ENCODE peak calls at places on chromosomes 6 and 20, in ten cellular contexts. One of them, this sample, is unnamed.
A peak's percentile ranks its signal among the peaks of the same experiment; 100 is the strongest.

GRCh38 chr6:149934249-149935156 is 7.3 kb upstream of the ULBP2 start:
- DNase-seq in cardiac fibroblast: peak; percentile 72
- DNase-seq in neural crest cell: peak; percentile 70
- DNase-seq in WERI-Rb-1: peak; percentile 49
- DNase-seq in WTC11: peak; percentile 55
- DNase-seq in brain microvascular endothelial cell: peak; percentile 83
- DNase-seq in astrocyte: peak; percentile 43
- DNase-seq in OCI-LY7: peak; percentile 78
- DNase-seq in stomach: peak; percentile 73
- DNase-seq in CD8-positive, alpha-beta T cell: peak; percentile 78
- DNase-seq in this sample: peak; percentile 83

GRCh38 chr6:617485-618100 is 39.3 kb downstream of the HUS1B start:
- DNase-seq in brain microvascular endothelial cell: no peak
- DNase-seq in WERI-Rb-1: peak; percentile 67
- DNase-seq in cardiac fibroblast: no peak
- DNase-seq in neural crest cell: no peak
- DNase-seq in CD8-positive, alpha-beta T cell: no peak
- DNase-seq in WTC11: peak; percentile 38
- DNase-seq in astrocyte: no peak
- DNase-seq in OCI-LY7: no peak
- DNase-seq in stomach: no peak
- DNase-seq in this sample: no peak

GRCh38 chr20:17835941-17836861 is 132.4 kb downstream of the SNX5 start:
- DNase-seq in CD8-positive, alpha-beta T cell: no peak
- DNase-seq in cardiac fibroblast: peak; percentile 99
- DNase-seq in neural crest cell: no peak
- DNase-seq in WERI-Rb-1: no peak
- DNase-seq in astrocyte: peak; percentile 95
- DNase-seq in brain microvascular endothelial cell: no peak
- DNase-seq in WTC11: no peak
- DNase-seq in OCI-LY7: no peak
- DNase-seq in stomach: no peak
- DNase-seq in this sample: peak; percentile 99

GRCh38 chr20:15346657-15347280 is 1009.4 kb upstream of the FLRT3 start:
- DNase-seq in brain microvascular endothelial cell: no peak
- DNase-seq in astrocyte: no peak
- DNase-seq in WTC11: no peak
- DNase-seq in OCI-LY7: no peak
- DNase-seq in cardiac fibroblast: no peak
- DNase-seq in stomach: no peak
- DNase-seq in WERI-Rb-1: no peak
- DNase-seq in CD8-positive, alpha-beta T cell: no peak
- DNase-seq in neural crest cell: no peak
- DNase-seq in this sample: no peak

GRCh38 chr6:139474145-139475108 is 100.0 kb upstream of the CITED2 start:
- DNase-seq in CD8-positive, alpha-beta T cell: no peak
- DNase-seq in stomach: no peak
- DNase-seq in WERI-Rb-1: no peak
- DNase-seq in OCI-LY7: no peak
- DNase-seq in cardiac fibroblast: peak; percentile 81
- DNase-seq in astrocyte: peak; percentile 34
- DNase-seq in neural crest cell: no peak
- DNase-seq in WTC11: no peak
- DNase-seq in brain microvascular endothelial cell: no peak
- DNase-seq in this sample: peak; percentile 52

GRCh38 chr6:118152524-118152923 is 245.5 kb downstream of the SLC35F1 start:
- DNase-seq in astrocyte: no peak
- DNase-seq in WERI-Rb-1: no peak
- DNase-seq in cardiac fibroblast: no peak
- DNase-seq in CD8-positive, alpha-beta T cell: no peak
- DNase-seq in OCI-LY7: no peak
- DNase-seq in brain microvascular endothelial cell: no peak
- DNase-seq in stomach: no peak
- DNase-seq in WTC11: no peak
- DNase-seq in neural crest cell: no peak
- DNase-seq in this sample: no peak

GRCh38 chr6:165220030-165220429 is 89.4 kb downstream of the C6orf118 start:
- DNase-seq in OCI-LY7: no peak
- DNase-seq in brain microvascular endothelial cell: no peak
- DNase-seq in CD8-positive, alpha-beta T cell: no peak
- DNase-seq in neural crest cell: no peak
- DNase-seq in WTC11: no peak
- DNase-seq in WERI-Rb-1: no peak
- DNase-seq in stomach: no peak
- DNase-seq in cardiac fibroblast: no peak
- DNase-seq in astrocyte: no peak
- DNase-seq in this sample: no peak

GRCh38 chr20:37366749-37367148 is 20.8 kb downstream of the SRC start:
- DNase-seq in brain microvascular endothelial cell: no peak
- DNase-seq in OCI-LY7: no peak
- DNase-seq in cardiac fibroblast: no peak
- DNase-seq in stomach: no peak
- DNase-seq in CD8-positive, alpha-beta T cell: no peak
- DNase-seq in WERI-Rb-1: no peak
- DNase-seq in neural crest cell: no peak
- DNase-seq in WTC11: no peak
- DNase-seq in astrocyte: no peak
- DNase-seq in this sample: peak; percentile 58

GRCh38 chr20:57223648-57224489 is 42.6 kb downstream of the BMP7 start:
- DNase-seq in brain microvascular endothelial cell: no peak
- DNase-seq in stomach: no peak
- DNase-seq in OCI-LY7: peak; percentile 41
- DNase-seq in cardiac fibroblast: peak; percentile 8
- DNase-seq in WERI-Rb-1: no peak
- DNase-seq in WTC11: no peak
- DNase-seq in neural crest cell: no peak
- DNase-seq in CD8-positive, alpha-beta T cell: no peak
- DNase-seq in astrocyte: peak; percentile 10
- DNase-seq in this sample: peak; percentile 6

GRCh38 chr20:62902926-62903615 is 23.2 kb downstream of the DIDO1 start:
- DNase-seq in WERI-Rb-1: no peak
- DNase-seq in cardiac fibroblast: no peak
- DNase-seq in neural crest cell: no peak
- DNase-seq in astrocyte: peak; percentile 54
- DNase-seq in brain microvascular endothelial cell: peak; percentile 44
- DNase-seq in stomach: no peak
- DNase-seq in OCI-LY7: no peak
- DNase-seq in CD8-positive, alpha-beta T cell: no peak
- DNase-seq in WTC11: no peak
- DNase-seq in this sample: no peak

DNA sequence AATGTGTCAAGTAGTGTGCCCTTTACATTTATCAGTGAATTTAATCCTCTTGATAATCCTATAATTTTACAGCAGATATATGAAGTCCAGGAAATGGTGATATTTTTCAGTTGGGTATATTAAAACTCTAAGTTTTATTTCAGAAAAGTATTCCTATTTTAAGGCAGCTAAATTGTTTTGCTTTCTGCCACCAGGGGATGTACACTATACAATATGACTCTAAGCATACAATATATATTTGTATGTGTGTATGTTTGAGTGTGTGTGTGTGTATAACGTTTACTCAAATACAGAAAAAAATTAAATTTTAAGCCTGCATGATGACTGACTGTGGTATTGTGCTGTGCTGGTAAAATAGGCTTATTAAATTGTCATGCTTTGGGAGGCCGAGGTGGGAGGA is 102.0 kb upstream of the RUNX2 start:
- DNase-seq in CD8-positive, alpha-beta T cell: no peak
- DNase-seq in stomach: no peak
- DNase-seq in WTC11: no peak
- DNase-seq in cardiac fibroblast: no peak
- DNase-seq in astrocyte: no peak
- DNase-seq in brain microvascular endothelial cell: no peak
- DNase-seq in neural crest cell: no peak
- DNase-seq in WERI-Rb-1: no peak
- DNase-seq in OCI-LY7: no peak
- DNase-seq in this sample: no peak
- TF ChIP-seq CTCF in CD8-positive, alpha-beta T cell: no peak
- TF ChIP-seq CTCF in stomach: no peak
- TF ChIP-seq CTCF in WTC11: no peak
- TF ChIP-seq CTCF in cardiac fibroblast: peak; percentile 19
- TF ChIP-seq CTCF in astrocyte: no peak
- TF ChIP-seq CTCF in brain microvascular endothelial cell: peak; percentile 21
- TF ChIP-seq CTCF in neural crest cell: peak; percentile 33
- TF ChIP-seq CTCF in WERI-Rb-1: no peak
- TF ChIP-seq CTCF in OCI-LY7: peak; percentile 32
- TF ChIP-seq CTCF in this sample: peak; percentile 7

GRCh38 chr6:14795451-14795850 is 450.4 kb upstream of the JARID2 start:
- DNase-seq in WERI-Rb-1: no peak
- DNase-seq in OCI-LY7: no peak
- DNase-seq in stomach: no peak
- DNase-seq in WTC11: no peak
- DNase-seq in astrocyte: no peak
- DNase-seq in neural crest cell: no peak
- DNase-seq in cardiac fibroblast: no peak
- DNase-seq in CD8-positive, alpha-beta T cell: no peak
- DNase-seq in brain microvascular endothelial cell: no peak
- DNase-seq in this sample: no peak
- TF ChIP-seq CTCF in WERI-Rb-1: no peak
- TF ChIP-seq CTCF in OCI-LY7: no peak
- TF ChIP-seq CTCF in stomach: no peak
- TF ChIP-seq CTCF in WTC11: no peak
- TF ChIP-seq CTCF in astrocyte: no peak
- TF ChIP-seq CTCF in neural crest cell: no peak
- TF ChIP-seq CTCF in cardiac fibroblast: no peak
- TF ChIP-seq CTCF in CD8-positive, alpha-beta T cell: no peak
- TF ChIP-seq CTCF in brain microvascular endothelial cell: no peak
- TF ChIP-seq CTCF in this sample: no peak

GRCh38 chr6:6556738-6557503 is 31.6 kb upstream of the LY86 start:
- DNase-seq in cardiac fibroblast: peak; percentile 39
- DNase-seq in stomach: peak; percentile 36
- DNase-seq in OCI-LY7: peak; percentile 74
- DNase-seq in astrocyte: no peak
- DNase-seq in CD8-positive, alpha-beta T cell: peak; percentile 57
- DNase-seq in WERI-Rb-1: peak; percentile 87
- DNase-seq in neural crest cell: peak; percentile 48
- DNase-seq in WTC11: peak; percentile 71
- DNase-seq in brain microvascular endothelial cell: peak; percentile 23
- DNase-seq in this sample: peak; percentile 22
- TF ChIP-seq CTCF in cardiac fibroblast: peak; percentile 69
- TF ChIP-seq CTCF in stomach: peak; percentile 64
- TF ChIP-seq CTCF in OCI-LY7: peak; percentile 99
- TF ChIP-seq CTCF in astrocyte: peak; percentile 56
- TF ChIP-seq CTCF in CD8-positive, alpha-beta T cell: peak; percentile 89
- TF ChIP-seq CTCF in WERI-Rb-1: peak; percentile 94
- TF ChIP-seq CTCF in neural crest cell: peak; percentile 89
- TF ChIP-seq CTCF in WTC11: peak; percentile 66
- TF ChIP-seq CTCF in brain microvascular endothelial cell: peak; percentile 67
- TF ChIP-seq CTCF in this sample: peak; percentile 66

GRCh38 chr6:127956260-127956888 is 55.5 kb upstream of the THEMIS start:
- DNase-seq in CD8-positive, alpha-beta T cell: no peak
- DNase-seq in WERI-Rb-1: no peak
- DNase-seq in stomach: no peak
- DNase-seq in OCI-LY7: no peak
- DNase-seq in neural crest cell: no peak
- DNase-seq in astrocyte: no peak
- DNase-seq in cardiac fibroblast: no peak
- DNase-seq in brain microvascular endothelial cell: no peak
- DNase-seq in WTC11: no peak
- DNase-seq in this sample: no peak
- TF ChIP-seq CTCF in CD8-positive, alpha-beta T cell: no peak
- TF ChIP-seq CTCF in WERI-Rb-1: peak; percentile 4
- TF ChIP-seq CTCF in stomach: no peak
- TF ChIP-seq CTCF in OCI-LY7: no peak
- TF ChIP-seq CTCF in neural crest cell: peak; percentile 22
- TF ChIP-seq CTCF in astrocyte: no peak
- TF ChIP-seq CTCF in cardiac fibroblast: peak; percentile 26
- TF ChIP-seq CTCF in brain microvascular endothelial cell: peak; percentile 46
- TF ChIP-seq CTCF in WTC11: no peak
- TF ChIP-seq CTCF in this sample: peak; percentile 19

GRCh38 chr6:16762265-16762546 is 946 bp upstream of the ATXN1 start:
- DNase-seq in neural crest cell: no peak
- DNase-seq in WERI-Rb-1: no peak
- DNase-seq in stomach: no peak
- DNase-seq in WTC11: no peak
- DNase-seq in brain microvascular endothelial cell: no peak
- DNase-seq in CD8-positive, alpha-beta T cell: no peak
- DNase-seq in astrocyte: no peak
- DNase-seq in cardiac fibroblast: no peak
- DNase-seq in OCI-LY7: no peak
- DNase-seq in this sample: no peak

GRCh38 chr6:16762547-16763477 is 1.6 kb upstream of the ATXN1 start:
- DNase-seq in neural crest cell: no peak
- DNase-seq in WTC11: peak; percentile 46
- DNase-seq in stomach: peak; percentile 58
- DNase-seq in astrocyte: peak; percentile 93
- DNase-seq in cardiac fibroblast: peak; percentile 75
- DNase-seq in CD8-positive, alpha-beta T cell: peak; percentile 64
- DNase-seq in brain microvascular endothelial cell: peak; percentile 83
- DNase-seq in OCI-LY7: peak; percentile 16
- DNase-seq in WERI-Rb-1: no peak
- DNase-seq in this sample: peak; percentile 87

GRCh38 chr6:16766043-16766521 is 4.8 kb upstream of the ATXN1 start:
- DNase-seq in stomach: no peak
- DNase-seq in neural crest cell: no peak
- DNase-seq in OCI-LY7: no peak
- DNase-seq in cardiac fibroblast: peak; percentile 55
- DNase-seq in WTC11: no peak
- DNase-seq in CD8-positive, alpha-beta T cell: no peak
- DNase-seq in astrocyte: peak; percentile 97
- DNase-seq in brain microvascular endothelial cell: peak; percentile 95
- DNase-seq in WERI-Rb-1: no peak
- DNase-seq in this sample: peak; percentile 93

GRCh38 chr6:16765235-16765634 is 4.0 kb upstream of the ATXN1 start:
- DNase-seq in OCI-LY7: no peak
- DNase-seq in astrocyte: no peak
- DNase-seq in cardiac fibroblast: no peak
- DNase-seq in neural crest cell: no peak
- DNase-seq in WTC11: no peak
- DNase-seq in CD8-positive, alpha-beta T cell: no peak
- DNase-seq in stomach: no peak
- DNase-seq in brain microvascular endothelial cell: no peak
- DNase-seq in WERI-Rb-1: no peak
- DNase-seq in this sample: peak; percentile 60

GRCh38 chr6:16764188-16764950 is 3.1 kb upstream of the ATXN1 start:
- DNase-seq in stomach: no peak
- DNase-seq in OCI-LY7: no peak
- DNase-seq in WTC11: no peak
- DNase-seq in brain microvascular endothelial cell: peak; percentile 61
- DNase-seq in WERI-Rb-1: no peak
- DNase-seq in neural crest cell: no peak
- DNase-seq in CD8-positive, alpha-beta T cell: no peak
- DNase-seq in astrocyte: peak; percentile 65
- DNase-seq in cardiac fibroblast: peak; percentile 80
- DNase-seq in this sample: peak; percentile 84
- TF ChIP-seq CTCF in stomach: peak; percentile 16
- TF ChIP-seq CTCF in OCI-LY7: no peak
- TF ChIP-seq CTCF in WTC11: no peak
- TF ChIP-seq CTCF in brain microvascular endothelial cell: peak; percentile 63
- TF ChIP-seq CTCF in WERI-Rb-1: peak; percentile 41
- TF ChIP-seq CTCF in neural crest cell: peak; percentile 58
- TF ChIP-seq CTCF in CD8-positive, alpha-beta T cell: peak; percentile 64
- TF ChIP-seq CTCF in astrocyte: peak; percentile 57
- TF ChIP-seq CTCF in cardiac fibroblast: peak; percentile 47
- TF ChIP-seq CTCF in this sample: peak; percentile 62

This sample was measured in fibroblast of the aortic adventitia.